ENCODE peak calls at places on chromosomes 1 and 21, in seven cellular contexts. One of them, this sample, is unnamed.

GRCh38 chr1:116167625-116168276 is 56.6 kb downstream of the MAB21L3 start:
- DNase-seq in suprapubic skin: no peak
- DNase-seq in upper lobe of right lung: no peak
- DNase-seq in fibroblast of lung: peak
- DNase-seq in body of pancreas: peak
- DNase-seq in CD8-positive, alpha-beta T cell: no peak
- DNase-seq in heart right ventricle: peak
- DNase-seq in this sample: peak

GRCh38 chr1:93489756-93490155 is 41.8 kb downstream of the FNBP1L start:
- DNase-seq in upper lobe of right lung: no peak
- DNase-seq in CD8-positive, alpha-beta T cell: no peak
- DNase-seq in suprapubic skin: no peak
- DNase-seq in heart right ventricle: no peak
- DNase-seq in body of pancreas: no peak
- DNase-seq in fibroblast of lung: peak
- DNase-seq in this sample: no peak

GRCh38 chr1:211531194-211532085 is 39.5 kb upstream of the RD3 start:
- DNase-seq in heart right ventricle: no peak
- DNase-seq in fibroblast of lung: no peak
- DNase-seq in body of pancreas: no peak
- DNase-seq in upper lobe of right lung: no peak
- DNase-seq in CD8-positive, alpha-beta T cell: no peak
- DNase-seq in suprapubic skin: no peak
- DNase-seq in this sample: no peak

GRCh38 chr1:39076127-39076798 is 50.1 kb downstream of the NDUFS5 start:
- DNase-seq in body of pancreas: peak
- DNase-seq in suprapubic skin: no peak
- DNase-seq in fibroblast of lung: peak
- DNase-seq in upper lobe of right lung: peak
- DNase-seq in heart right ventricle: peak
- DNase-seq in CD8-positive, alpha-beta T cell: no peak
- DNase-seq in this sample: no peak

GRCh38 chr1:228838717-228839500 is 103.6 kb downstream of the RHOU start:
- DNase-seq in suprapubic skin: no peak
- DNase-seq in CD8-positive, alpha-beta T cell: no peak
- DNase-seq in body of pancreas: no peak
- DNase-seq in heart right ventricle: no peak
- DNase-seq in upper lobe of right lung: no peak
- DNase-seq in fibroblast of lung: peak
- DNase-seq in this sample: no peak

GRCh38 chr1:171985639-171986038 is 144.3 kb downstream of the DNM3 start:
- DNase-seq in heart right ventricle: no peak
- DNase-seq in body of pancreas: no peak
- DNase-seq in fibroblast of lung: no peak
- DNase-seq in upper lobe of right lung: no peak
- DNase-seq in CD8-positive, alpha-beta T cell: no peak
- DNase-seq in suprapubic skin: no peak
- DNase-seq in this sample: no peak

GRCh38 chr1:116508984-116509980 is 61.5 kb downstream of the CD58 start:
- DNase-seq in fibroblast of lung: peak
- DNase-seq in heart right ventricle: no peak
- DNase-seq in body of pancreas: no peak
- DNase-seq in CD8-positive, alpha-beta T cell: peak
- DNase-seq in upper lobe of right lung: no peak
- DNase-seq in suprapubic skin: no peak
- DNase-seq in this sample: no peak

GRCh38 chr1:60054374-60054773 is 19.2 kb downstream of the C1orf87 start:
- DNase-seq in fibroblast of lung: no peak
- DNase-seq in suprapubic skin: no peak
- DNase-seq in heart right ventricle: no peak
- DNase-seq in CD8-positive, alpha-beta T cell: no peak
- DNase-seq in upper lobe of right lung: no peak
- DNase-seq in body of pancreas: no peak
- DNase-seq in this sample: no peak

GRCh38 chr21:46142581-46143473 is 12.6 kb downstream of the FTCD start:
- DNase-seq in suprapubic skin: no peak
- DNase-seq in body of pancreas: no peak
- DNase-seq in upper lobe of right lung: no peak
- DNase-seq in CD8-positive, alpha-beta T cell: no peak
- DNase-seq in fibroblast of lung: no peak
- DNase-seq in heart right ventricle: peak
- DNase-seq in this sample: no peak

GRCh38 chr1:9721606-9722377 is 70.3 kb downstream of the PIK3CD start:
- DNase-seq in upper lobe of right lung: no peak
- DNase-seq in CD8-positive, alpha-beta T cell: peak
- DNase-seq in suprapubic skin: no peak
- DNase-seq in heart right ventricle: peak
- DNase-seq in body of pancreas: no peak
- DNase-seq in fibroblast of lung: no peak
- DNase-seq in this sample: peak

GRCh38 chr1:9720785-9721605 is 69.5 kb downstream of the PIK3CD start:
- DNase-seq in body of pancreas: no peak
- DNase-seq in fibroblast of lung: no peak
- DNase-seq in suprapubic skin: no peak
- DNase-seq in heart right ventricle: no peak
- DNase-seq in CD8-positive, alpha-beta T cell: no peak
- DNase-seq in upper lobe of right lung: no peak
- DNase-seq in this sample: no peak

GRCh38 chr1:9722378-9722749 is 70.8 kb downstream of the PIK3CD start:
- DNase-seq in fibroblast of lung: no peak
- DNase-seq in upper lobe of right lung: no peak
- DNase-seq in CD8-positive, alpha-beta T cell: no peak
- DNase-seq in body of pancreas: no peak
- DNase-seq in heart right ventricle: no peak
- DNase-seq in suprapubic skin: no peak
- DNase-seq in this sample: no peak

GRCh38 chr1:9718006-9718680 is 66.6 kb downstream of the PIK3CD start:
- DNase-seq in heart right ventricle: no peak
- DNase-seq in fibroblast of lung: no peak
- DNase-seq in upper lobe of right lung: no peak
- DNase-seq in body of pancreas: no peak
- DNase-seq in CD8-positive, alpha-beta T cell: no peak
- DNase-seq in suprapubic skin: no peak
- DNase-seq in this sample: no peak

DNA sequence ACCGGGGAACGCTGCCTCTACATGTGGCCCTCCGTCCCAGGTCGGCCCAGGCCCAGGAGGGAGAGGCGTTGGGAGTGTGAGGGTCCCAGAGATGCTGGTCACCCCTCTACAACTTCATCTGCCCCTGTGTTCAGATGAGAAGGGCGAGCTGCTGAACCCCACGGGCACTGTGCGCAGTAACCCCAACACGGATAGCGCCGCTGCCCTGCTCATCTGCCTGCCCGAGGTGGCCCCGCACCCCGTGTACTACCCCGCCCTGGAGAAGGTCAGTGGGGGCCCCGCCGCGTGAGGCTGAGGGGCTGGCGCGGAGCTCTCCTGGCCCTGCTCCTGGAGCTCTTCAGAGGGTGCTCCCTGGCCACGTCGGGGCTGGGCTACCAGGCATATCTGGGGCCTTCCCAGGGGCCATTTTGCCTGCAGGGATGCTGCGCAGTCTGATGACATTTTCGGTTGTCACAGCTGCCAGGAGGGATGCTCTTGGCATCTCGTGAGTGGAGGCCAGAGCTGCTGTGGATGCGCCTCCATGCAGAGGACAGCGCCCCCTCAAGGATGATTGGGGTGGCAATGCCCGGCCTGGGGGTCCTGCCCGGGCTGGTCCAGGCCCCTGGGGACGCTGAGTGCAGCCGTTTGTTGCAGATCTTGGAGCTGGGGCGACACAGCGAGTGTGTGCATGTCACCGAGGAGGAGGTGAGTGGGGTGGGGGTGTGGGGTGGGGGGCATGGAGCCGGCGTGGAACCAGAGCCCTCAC is 68.6 kb downstream of the PIK3CD start:
- DNase-seq in body of pancreas: no peak
- DNase-seq in heart right ventricle: no peak
- DNase-seq in upper lobe of right lung: no peak
- DNase-seq in suprapubic skin: no peak
- DNase-seq in fibroblast of lung: no peak
- DNase-seq in CD8-positive, alpha-beta T cell: no peak
- DNase-seq in this sample: no peak
- TF ChIP-seq CTCF in body of pancreas: no peak
- TF ChIP-seq CTCF in heart right ventricle: no peak
- TF ChIP-seq CTCF in upper lobe of right lung: no peak
- TF ChIP-seq CTCF in suprapubic skin: no peak
- TF ChIP-seq CTCF in fibroblast of lung: no peak
- TF ChIP-seq CTCF in CD8-positive, alpha-beta T cell: no peak
- TF ChIP-seq CTCF in this sample: no peak

GRCh38 chr1:27575861-27576331 is 28.0 kb downstream of the AHDC1 start:
- DNase-seq in heart right ventricle: peak
- DNase-seq in upper lobe of right lung: peak
- DNase-seq in CD8-positive, alpha-beta T cell: no peak
- DNase-seq in fibroblast of lung: peak
- DNase-seq in body of pancreas: peak
- DNase-seq in suprapubic skin: no peak
- DNase-seq in this sample: peak
- TF ChIP-seq CTCF in heart right ventricle: peak
- TF ChIP-seq CTCF in upper lobe of right lung: no peak
- TF ChIP-seq CTCF in CD8-positive, alpha-beta T cell: no peak
- TF ChIP-seq CTCF in fibroblast of lung: no peak
- TF ChIP-seq CTCF in body of pancreas: no peak
- TF ChIP-seq CTCF in suprapubic skin: no peak
- TF ChIP-seq CTCF in this sample: no peak

GRCh38 chr1:156490401-156491032 is 10.1 kb downstream of the MEF2D start:
- DNase-seq in heart right ventricle: peak
- DNase-seq in body of pancreas: no peak
- DNase-seq in CD8-positive, alpha-beta T cell: no peak
- DNase-seq in upper lobe of right lung: peak
- DNase-seq in suprapubic skin: no peak
- DNase-seq in fibroblast of lung: no peak
- DNase-seq in this sample: no peak
- TF ChIP-seq CTCF in heart right ventricle: peak
- TF ChIP-seq CTCF in body of pancreas: peak
- TF ChIP-seq CTCF in CD8-positive, alpha-beta T cell: no peak
- TF ChIP-seq CTCF in upper lobe of right lung: peak
- TF ChIP-seq CTCF in suprapubic skin: no peak
- TF ChIP-seq CTCF in fibroblast of lung: peak
- TF ChIP-seq CTCF in this sample: no peak

GRCh38 chr1:40838980-40839942 is 22.9 kb downstream of the CITED4 start:
- DNase-seq in fibroblast of lung: no peak
- DNase-seq in suprapubic skin: no peak
- DNase-seq in CD8-positive, alpha-beta T cell: no peak
- DNase-seq in body of pancreas: no peak
- DNase-seq in heart right ventricle: no peak
- DNase-seq in upper lobe of right lung: peak
- DNase-seq in this sample: no peak
- TF ChIP-seq CTCF in fibroblast of lung: no peak
- TF ChIP-seq CTCF in suprapubic skin: no peak
- TF ChIP-seq CTCF in CD8-positive, alpha-beta T cell: no peak
- TF ChIP-seq CTCF in body of pancreas: no peak
- TF ChIP-seq CTCF in heart right ventricle: no peak
- TF ChIP-seq CTCF in upper lobe of right lung: no peak
- TF ChIP-seq CTCF in this sample: no peak